ENCODE peak calls at places on chromosomes 1 and 21, in ten cellular contexts. One of them, this sample, is unnamed.

GRCh38 chr1:102858695-102859094 is 249.6 kb downstream of the COL11A1 start:
- DNase-seq in CD8-positive, alpha-beta T cell: no peak
- DNase-seq in GOT3: no peak
- DNase-seq in ACHN: no peak
- DNase-seq in breast epithelium: no peak
- DNase-seq in brain microvascular endothelial cell: no peak
- DNase-seq in NCI-H226: peak
- DNase-seq in dermis microvascular lymphatic vessel endothelial cell: no peak
- DNase-seq in H4: peak
- DNase-seq in BJ: peak
- DNase-seq in this sample: no peak

GRCh38 chr1:6466023-6466422 is at the start of gene TNFRSF25:
- DNase-seq in brain microvascular endothelial cell: no peak
- DNase-seq in H4: no peak
- DNase-seq in breast epithelium: no peak
- DNase-seq in dermis microvascular lymphatic vessel endothelial cell: no peak
- DNase-seq in CD8-positive, alpha-beta T cell: peak
- DNase-seq in BJ: no peak
- DNase-seq in NCI-H226: no peak
- DNase-seq in GOT3: no peak
- DNase-seq in ACHN: no peak
- DNase-seq in this sample: peak

GRCh38 chr1:171738921-171739320 is 2.9 kb downstream of the VAMP4 start:
- DNase-seq in NCI-H226: no peak
- DNase-seq in dermis microvascular lymphatic vessel endothelial cell: no peak
- DNase-seq in brain microvascular endothelial cell: no peak
- DNase-seq in H4: no peak
- DNase-seq in CD8-positive, alpha-beta T cell: no peak
- DNase-seq in breast epithelium: no peak
- DNase-seq in GOT3: no peak
- DNase-seq in ACHN: no peak
- DNase-seq in BJ: no peak
- DNase-seq in this sample: no peak

GRCh38 chr1:9110669-9111356 is 18.1 kb downstream of the GPR157 start:
- DNase-seq in dermis microvascular lymphatic vessel endothelial cell: peak
- DNase-seq in brain microvascular endothelial cell: peak
- DNase-seq in H4: peak
- DNase-seq in BJ: no peak
- DNase-seq in GOT3: no peak
- DNase-seq in breast epithelium: peak
- DNase-seq in CD8-positive, alpha-beta T cell: peak
- DNase-seq in NCI-H226: peak
- DNase-seq in ACHN: peak
- DNase-seq in this sample: peak

GRCh38 chr21:35257413-35257812 is 208.3 kb upstream of the RUNX1 start:
- DNase-seq in breast epithelium: peak
- DNase-seq in NCI-H226: peak
- DNase-seq in H4: peak
- DNase-seq in dermis microvascular lymphatic vessel endothelial cell: peak
- DNase-seq in BJ: no peak
- DNase-seq in GOT3: no peak
- DNase-seq in brain microvascular endothelial cell: peak
- DNase-seq in ACHN: peak
- DNase-seq in CD8-positive, alpha-beta T cell: no peak
- DNase-seq in this sample: no peak

GRCh38 chr1:25030674-25031589 is 100.9 kb upstream of the RUNX3 start:
- DNase-seq in BJ: no peak
- DNase-seq in H4: no peak
- DNase-seq in GOT3: no peak
- DNase-seq in NCI-H226: peak
- DNase-seq in brain microvascular endothelial cell: peak
- DNase-seq in breast epithelium: no peak
- DNase-seq in dermis microvascular lymphatic vessel endothelial cell: no peak
- DNase-seq in CD8-positive, alpha-beta T cell: peak
- DNase-seq in ACHN: no peak
- DNase-seq in this sample: peak

GRCh38 chr1:47839460-47839760 is 157.8 kb downstream of the TRABD2B start:
- DNase-seq in dermis microvascular lymphatic vessel endothelial cell: no peak
- DNase-seq in breast epithelium: no peak
- DNase-seq in BJ: no peak
- DNase-seq in NCI-H226: no peak
- DNase-seq in ACHN: no peak
- DNase-seq in CD8-positive, alpha-beta T cell: no peak
- DNase-seq in brain microvascular endothelial cell: no peak
- DNase-seq in H4: no peak
- DNase-seq in GOT3: no peak
- DNase-seq in this sample: peak

GRCh38 chr21:41043008-41043407 is 125.0 kb upstream of the BACE2 start:
- DNase-seq in dermis microvascular lymphatic vessel endothelial cell: no peak
- DNase-seq in ACHN: peak
- DNase-seq in BJ: no peak
- DNase-seq in breast epithelium: no peak
- DNase-seq in GOT3: no peak
- DNase-seq in NCI-H226: no peak
- DNase-seq in H4: no peak
- DNase-seq in CD8-positive, alpha-beta T cell: no peak
- DNase-seq in brain microvascular endothelial cell: no peak
- DNase-seq in this sample: no peak

GRCh38 chr1:54069792-54070548 is 16.6 kb downstream of the TCEANC2 start:
- DNase-seq in brain microvascular endothelial cell: peak
- DNase-seq in H4: peak
- DNase-seq in BJ: no peak
- DNase-seq in GOT3: no peak
- DNase-seq in dermis microvascular lymphatic vessel endothelial cell: peak
- DNase-seq in NCI-H226: peak
- DNase-seq in ACHN: peak
- DNase-seq in CD8-positive, alpha-beta T cell: no peak
- DNase-seq in breast epithelium: no peak
- DNase-seq in this sample: no peak

GRCh38 chr1:205225901-205226765 is 1.6 kb upstream of the TMCC2 start:
- DNase-seq in H4: no peak
- DNase-seq in brain microvascular endothelial cell: no peak
- DNase-seq in NCI-H226: no peak
- DNase-seq in CD8-positive, alpha-beta T cell: no peak
- DNase-seq in dermis microvascular lymphatic vessel endothelial cell: no peak
- DNase-seq in BJ: no peak
- DNase-seq in GOT3: no peak
- DNase-seq in ACHN: no peak
- DNase-seq in breast epithelium: peak
- DNase-seq in this sample: no peak

GRCh38 chr1:210438928-210439841 is 110.5 kb downstream of the HHAT start:
- DNase-seq in GOT3: no peak
- DNase-seq in BJ: peak
- DNase-seq in ACHN: peak
- DNase-seq in CD8-positive, alpha-beta T cell: no peak
- DNase-seq in H4: peak
- DNase-seq in dermis microvascular lymphatic vessel endothelial cell: peak
- DNase-seq in breast epithelium: no peak
- DNase-seq in brain microvascular endothelial cell: peak
- DNase-seq in NCI-H226: no peak
- DNase-seq in this sample: no peak

GRCh38 chr1:180173952-180174351 is 19.3 kb downstream of the QSOX1 start:
- DNase-seq in H4: no peak
- DNase-seq in brain microvascular endothelial cell: no peak
- DNase-seq in CD8-positive, alpha-beta T cell: no peak
- DNase-seq in dermis microvascular lymphatic vessel endothelial cell: no peak
- DNase-seq in breast epithelium: peak
- DNase-seq in NCI-H226: no peak
- DNase-seq in BJ: no peak
- DNase-seq in GOT3: no peak
- DNase-seq in ACHN: no peak
- DNase-seq in this sample: no peak

GRCh38 chr1:228903573-228904122 is 168.4 kb downstream of the RHOU start:
- DNase-seq in BJ: no peak
- DNase-seq in breast epithelium: no peak
- DNase-seq in dermis microvascular lymphatic vessel endothelial cell: peak
- DNase-seq in brain microvascular endothelial cell: peak
- DNase-seq in CD8-positive, alpha-beta T cell: no peak
- DNase-seq in ACHN: peak
- DNase-seq in NCI-H226: no peak
- DNase-seq in GOT3: no peak
- DNase-seq in H4: no peak
- DNase-seq in this sample: no peak

This sample was measured in activated effector memory CD4-positive, alpha-beta T cell treated with anti-CD3 and anti-CD28 coated beads, Interleukin-2, amount 50 U/mL, for 16 hours.